ENCODE peak calls at places on chromosome 6, in seven cellular contexts. One of them, this sample, is unnamed.

GRCh38 chr6:47126647-47127339 is 84.7 kb upstream of the ADGRF1 start:
- DNase-seq in kidney: no peak
- DNase-seq in astrocyte: no peak
- DNase-seq in transverse colon: peak; percentile 48
- DNase-seq in SK-N-MC: no peak
- DNase-seq in tibial artery: no peak
- DNase-seq in psoas muscle: no peak
- DNase-seq in this sample: no peak

GRCh38 chr6:34143196-34143883 is 2.5 kb downstream of the GRM4 start:
- DNase-seq in transverse colon: no peak
- DNase-seq in tibial artery: no peak
- DNase-seq in kidney: peak; percentile 51
- DNase-seq in astrocyte: no peak
- DNase-seq in psoas muscle: no peak
- DNase-seq in SK-N-MC: no peak
- DNase-seq in this sample: no peak

GRCh38 chr6:158086054-158086705 is 81.9 kb downstream of the SERAC1 start:
- DNase-seq in astrocyte: peak; percentile 64
- DNase-seq in SK-N-MC: peak; percentile 77
- DNase-seq in kidney: no peak
- DNase-seq in transverse colon: no peak
- DNase-seq in psoas muscle: no peak
- DNase-seq in tibial artery: no peak
- DNase-seq in this sample: no peak

GRCh38 chr6:19554356-19555225 is 282.6 kb upstream of the ID4 start:
- DNase-seq in SK-N-MC: no peak
- DNase-seq in kidney: no peak
- DNase-seq in tibial artery: no peak
- DNase-seq in astrocyte: no peak
- DNase-seq in transverse colon: no peak
- DNase-seq in psoas muscle: no peak
- DNase-seq in this sample: no peak

GRCh38 chr6:135301304-135301703 is 120.2 kb downstream of the MYB start:
- DNase-seq in SK-N-MC: no peak
- DNase-seq in transverse colon: no peak
- DNase-seq in kidney: no peak
- DNase-seq in psoas muscle: no peak
- DNase-seq in tibial artery: no peak
- DNase-seq in astrocyte: no peak
- DNase-seq in this sample: no peak

GRCh38 chr6:135159531-135159930 is 21.6 kb upstream of the MYB start:
- DNase-seq in psoas muscle: no peak
- DNase-seq in transverse colon: no peak
- DNase-seq in kidney: no peak
- DNase-seq in tibial artery: no peak
- DNase-seq in astrocyte: no peak
- DNase-seq in SK-N-MC: no peak
- DNase-seq in this sample: no peak

GRCh38 chr6:130848945-130849344 is 21.7 kb downstream of the SMLR1 start:
- DNase-seq in tibial artery: no peak
- DNase-seq in SK-N-MC: no peak
- DNase-seq in psoas muscle: no peak
- DNase-seq in transverse colon: no peak
- DNase-seq in kidney: no peak
- DNase-seq in astrocyte: no peak
- DNase-seq in this sample: no peak

GRCh38 chr6:163839296-163839695 is 424.8 kb downstream of the QKI start:
- DNase-seq in SK-N-MC: no peak
- DNase-seq in psoas muscle: no peak
- DNase-seq in tibial artery: no peak
- DNase-seq in transverse colon: no peak
- DNase-seq in kidney: no peak
- DNase-seq in astrocyte: no peak
- DNase-seq in this sample: no peak

GRCh38 chr6:46704562-46704961 is 16.9 kb downstream of the TDRD6 start:
- DNase-seq in transverse colon: no peak
- DNase-seq in psoas muscle: no peak
- DNase-seq in SK-N-MC: no peak
- DNase-seq in kidney: no peak
- DNase-seq in tibial artery: no peak
- DNase-seq in astrocyte: peak; percentile 18
- DNase-seq in this sample: no peak

GRCh38 chr6:36834576-36835293 is 4.5 kb downstream of the CPNE5 start:
- DNase-seq in tibial artery: no peak
- DNase-seq in psoas muscle: no peak
- DNase-seq in astrocyte: no peak
- DNase-seq in kidney: no peak
- DNase-seq in transverse colon: no peak
- DNase-seq in SK-N-MC: no peak
- DNase-seq in this sample: no peak

GRCh38 chr6:83459663-83460062 is 28.8 kb upstream of the ME1 start:
- DNase-seq in SK-N-MC: no peak
- DNase-seq in tibial artery: no peak
- DNase-seq in psoas muscle: no peak
- DNase-seq in astrocyte: no peak
- DNase-seq in kidney: no peak
- DNase-seq in transverse colon: no peak
- DNase-seq in this sample: no peak

GRCh38 chr6:93416575-93417420 is 2.6 kb downstream of the EPHA7 start:
- DNase-seq in psoas muscle: peak; percentile 13
- DNase-seq in transverse colon: peak; percentile 8
- DNase-seq in kidney: peak; percentile 75
- DNase-seq in tibial artery: no peak
- DNase-seq in SK-N-MC: no peak
- DNase-seq in astrocyte: peak; percentile 6
- DNase-seq in this sample: no peak

GRCh38 chr6:36028887-36029324 is 1.3 kb downstream of the MAPK14 start:
- DNase-seq in astrocyte: peak; percentile 80
- DNase-seq in psoas muscle: peak; percentile 57
- DNase-seq in kidney: peak; percentile 87
- DNase-seq in SK-N-MC: peak; percentile 77
- DNase-seq in tibial artery: peak; percentile 83
- DNase-seq in transverse colon: peak; percentile 70
- DNase-seq in this sample: peak; percentile 53

GRCh38 chr6:145964948-145965366 is 799 bp upstream of the SHPRH start:
- DNase-seq in tibial artery: no peak
- DNase-seq in transverse colon: no peak
- DNase-seq in kidney: no peak
- DNase-seq in psoas muscle: no peak
- DNase-seq in astrocyte: no peak
- DNase-seq in SK-N-MC: no peak
- DNase-seq in this sample: no peak

GRCh38 chr6:127053032-127053908 is 65.2 kb upstream of the RSPO3 start:
- DNase-seq in psoas muscle: no peak
- DNase-seq in transverse colon: no peak
- DNase-seq in kidney: no peak
- DNase-seq in astrocyte: peak; percentile 29
- DNase-seq in SK-N-MC: no peak
- DNase-seq in tibial artery: no peak
- DNase-seq in this sample: no peak

GRCh38 chr6:52423971-52424381 is 3.8 kb downstream of the EFHC1 start:
- DNase-seq in transverse colon: no peak
- DNase-seq in SK-N-MC: no peak
- DNase-seq in astrocyte: peak; percentile 96
- DNase-seq in tibial artery: no peak
- DNase-seq in kidney: no peak
- DNase-seq in psoas muscle: peak; percentile 29
- DNase-seq in this sample: no peak

GRCh38 chr6:74357329-74357728 is 661.3 kb downstream of the CD109 start:
- DNase-seq in transverse colon: no peak
- DNase-seq in SK-N-MC: no peak
- DNase-seq in kidney: no peak
- DNase-seq in psoas muscle: no peak
- DNase-seq in astrocyte: peak; percentile 52
- DNase-seq in tibial artery: no peak
- DNase-seq in this sample: no peak

GRCh38 chr6:99330159-99330558 is 19.3 kb downstream of the FAXC start:
- DNase-seq in kidney: no peak
- DNase-seq in tibial artery: peak; percentile 44
- DNase-seq in astrocyte: peak; percentile 41
- DNase-seq in psoas muscle: no peak
- DNase-seq in SK-N-MC: no peak
- DNase-seq in transverse colon: peak; percentile 57
- DNase-seq in this sample: peak; percentile 18

GRCh38 chr6:37777272-37777736 is 42.2 kb upstream of the ZFAND3 start:
- DNase-seq in SK-N-MC: no peak
- DNase-seq in tibial artery: no peak
- DNase-seq in transverse colon: no peak
- DNase-seq in psoas muscle: no peak
- DNase-seq in astrocyte: no peak
- DNase-seq in kidney: no peak
- DNase-seq in this sample: no peak

GRCh38 chr6:14379568-14379967 is 262.0 kb downstream of the CD83 start:
- DNase-seq in psoas muscle: no peak
- DNase-seq in kidney: no peak
- DNase-seq in SK-N-MC: no peak
- DNase-seq in tibial artery: no peak
- DNase-seq in transverse colon: no peak
- DNase-seq in astrocyte: no peak
- DNase-seq in this sample: no peak

GRCh38 chr6:163260911-163261310 is 153.6 kb upstream of the QKI start:
- DNase-seq in psoas muscle: no peak
- DNase-seq in tibial artery: no peak
- DNase-seq in transverse colon: no peak
- DNase-seq in SK-N-MC: no peak
- DNase-seq in kidney: no peak
- DNase-seq in astrocyte: no peak
- DNase-seq in this sample: no peak

GRCh38 chr6:30006170-30007131 is 54.6 kb upstream of the POLR1H start:
- DNase-seq in psoas muscle: peak; percentile 41
- DNase-seq in astrocyte: no peak
- DNase-seq in tibial artery: peak; percentile 64
- DNase-seq in kidney: peak; percentile 84
- DNase-seq in transverse colon: peak; percentile 20
- DNase-seq in SK-N-MC: no peak
- DNase-seq in this sample: no peak

GRCh38 chr6:3140201-3140600 is 17.1 kb downstream of the TUBB2A start:
- DNase-seq in tibial artery: no peak
- DNase-seq in SK-N-MC: no peak
- DNase-seq in astrocyte: no peak
- DNase-seq in transverse colon: no peak
- DNase-seq in kidney: no peak
- DNase-seq in psoas muscle: no peak
- DNase-seq in this sample: no peak

GRCh38 chr6:143110996-143111395 is 50.3 kb downstream of the AIG1 start:
- DNase-seq in tibial artery: no peak
- DNase-seq in psoas muscle: no peak
- DNase-seq in transverse colon: no peak
- DNase-seq in SK-N-MC: no peak
- DNase-seq in kidney: no peak
- DNase-seq in astrocyte: peak; percentile 22
- DNase-seq in this sample: no peak

GRCh38 chr6:1190361-1190760 is 121.5 kb upstream of the FOXQ1 start:
- DNase-seq in tibial artery: no peak
- DNase-seq in SK-N-MC: no peak
- DNase-seq in transverse colon: no peak
- DNase-seq in astrocyte: peak; percentile 58
- DNase-seq in psoas muscle: no peak
- DNase-seq in kidney: no peak
- DNase-seq in this sample: peak; percentile 30

DNA sequence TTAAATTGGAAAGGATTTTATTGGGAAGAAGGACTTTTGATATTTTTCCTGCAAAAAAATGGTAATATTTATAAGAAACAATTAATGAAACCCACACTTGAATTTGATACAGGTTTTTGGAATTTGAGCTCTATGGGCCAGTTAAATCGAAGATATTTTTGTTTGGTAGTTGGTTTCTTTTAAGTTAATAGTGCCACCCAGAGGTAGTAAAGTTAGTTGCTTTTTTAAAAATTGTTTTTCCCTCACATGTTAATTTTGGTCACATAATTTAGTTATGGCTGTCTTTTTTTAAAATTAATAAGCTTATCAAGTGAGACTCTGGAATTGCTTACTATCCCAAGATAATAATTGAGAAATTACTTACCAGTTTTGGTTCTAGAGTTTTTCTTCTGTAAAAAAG is 7.1 kb downstream of the PRIM2 start:
- DNase-seq in tibial artery: no peak
- DNase-seq in astrocyte: no peak
- DNase-seq in SK-N-MC: no peak
- DNase-seq in transverse colon: no peak
- DNase-seq in psoas muscle: no peak
- DNase-seq in kidney: no peak
- DNase-seq in this sample: no peak
- H3K36me3 ChIP-seq in tibial artery: peaks cover 55% of the 10 kb centered on the region
- H3K36me3 ChIP-seq in astrocyte: peaks cover 43% of the 10 kb centered on the region
- H3K36me3 ChIP-seq in SK-N-MC: peaks cover 90% of the 10 kb centered on the region
- H3K36me3 ChIP-seq in transverse colon: no peaks in the 10 kb centered on the region
- H3K36me3 ChIP-seq in psoas muscle: peaks cover 3% of the 10 kb centered on the region
- H3K36me3 ChIP-seq in kidney: peaks cover 4% of the 10 kb centered on the region
- H3K36me3 ChIP-seq in this sample: peaks cover 45% of the 10 kb centered on the region

DNA sequence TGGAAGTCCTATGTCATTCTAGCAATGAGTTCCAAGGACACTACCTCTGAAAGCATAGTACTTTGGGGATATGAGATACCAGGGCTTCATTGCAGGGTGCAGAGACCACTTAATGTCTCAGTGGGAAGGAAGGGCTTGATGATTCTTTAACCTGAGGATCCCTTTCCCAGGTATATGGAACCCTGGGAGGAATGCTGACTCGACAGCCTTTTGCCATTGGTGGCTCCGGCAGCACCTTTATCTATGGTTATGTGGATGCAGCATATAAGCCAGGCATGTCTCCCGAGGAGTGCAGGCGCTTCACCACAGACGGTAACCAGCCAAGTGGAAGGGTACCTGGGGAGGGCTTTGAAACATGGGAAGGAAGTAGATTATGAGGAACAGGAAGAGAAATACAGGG is 4.2 kb downstream of the PSMB9 start:
- DNase-seq in SK-N-MC: no peak
- DNase-seq in transverse colon: no peak
- DNase-seq in astrocyte: no peak
- DNase-seq in kidney: no peak
- DNase-seq in tibial artery: no peak
- DNase-seq in psoas muscle: no peak
- DNase-seq in this sample: no peak
- H3K36me3 ChIP-seq in SK-N-MC: no peaks in the 10 kb centered on the region
- H3K36me3 ChIP-seq in transverse colon: no peaks in the 10 kb centered on the region
- H3K36me3 ChIP-seq in astrocyte: no peaks in the 10 kb centered on the region
- H3K36me3 ChIP-seq in kidney: no peaks in the 10 kb centered on the region
- H3K36me3 ChIP-seq in tibial artery: no peaks in the 10 kb centered on the region
- H3K36me3 ChIP-seq in psoas muscle: no peaks in the 10 kb centered on the region
- H3K36me3 ChIP-seq in this sample: no peaks in the 10 kb centered on the region

DNA sequence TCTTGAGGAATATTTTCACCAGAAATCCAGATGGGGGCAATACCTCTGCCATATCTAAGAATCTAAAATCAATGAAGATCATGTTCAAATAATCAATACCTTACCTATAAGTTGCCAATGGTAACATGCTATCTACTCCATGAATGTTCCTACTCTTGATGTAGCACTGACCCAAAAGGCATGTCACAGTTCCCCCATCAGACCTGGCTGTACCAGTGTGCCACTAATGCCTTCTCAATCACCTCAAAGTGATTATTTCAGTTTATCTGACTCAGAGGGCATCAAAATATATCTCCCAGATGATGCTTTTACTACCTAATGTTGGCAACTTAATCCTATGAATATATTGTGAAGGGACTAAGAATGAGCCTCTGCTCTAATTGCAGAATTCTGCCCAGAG is 5.5 kb downstream of the PDCD2 start:
- DNase-seq in SK-N-MC: no peak
- DNase-seq in tibial artery: no peak
- DNase-seq in kidney: no peak
- DNase-seq in psoas muscle: no peak
- DNase-seq in astrocyte: no peak
- DNase-seq in transverse colon: no peak
- DNase-seq in this sample: no peak
- H3K36me3 ChIP-seq in SK-N-MC: peaks cover 85% of the 10 kb centered on the region
- H3K36me3 ChIP-seq in tibial artery: peaks cover 51% of the 10 kb centered on the region
- H3K36me3 ChIP-seq in kidney: peaks cover 35% of the 10 kb centered on the region
- H3K36me3 ChIP-seq in psoas muscle: peaks cover 19% of the 10 kb centered on the region
- H3K36me3 ChIP-seq in astrocyte: peaks cover 48% of the 10 kb centered on the region
- H3K36me3 ChIP-seq in transverse colon: no peaks in the 10 kb centered on the region
- H3K36me3 ChIP-seq in this sample: no peaks in the 10 kb centered on the region

GRCh38 chr6:87522686-87523085 is 49.9 kb downstream of the SLC35A1 start:
- DNase-seq in tibial artery: no peak
- DNase-seq in SK-N-MC: no peak
- DNase-seq in astrocyte: no peak
- DNase-seq in transverse colon: no peak
- DNase-seq in psoas muscle: no peak
- DNase-seq in kidney: no peak
- DNase-seq in this sample: no peak
- H3K36me3 ChIP-seq in tibial artery: peaks cover 22% of the 10 kb centered on the region
- H3K36me3 ChIP-seq in SK-N-MC: peaks cover 21% of the 10 kb centered on the region
- H3K36me3 ChIP-seq in astrocyte: peaks cover 36% of the 10 kb centered on the region
- H3K36me3 ChIP-seq in transverse colon: no peaks in the 10 kb centered on the region
- H3K36me3 ChIP-seq in psoas muscle: peaks cover 5% of the 10 kb centered on the region
- H3K36me3 ChIP-seq in kidney: peaks cover 12% of the 10 kb centered on the region
- H3K36me3 ChIP-seq in this sample: peaks cover 37% of the 10 kb centered on the region

This sample was measured in gastrocnemius medialis.